ENCODE peak calls at places on chromosome 1, in five cellular contexts. Z is chondrocyte; H is endothelial cell; I is CD8-positive, alpha-beta T cell; N is type B pancreatic cell. W is an unnamed sample.
A peak's percentile ranks its signal among the peaks of the same experiment; 100 is the strongest.

GRCh38 chr1:92310185-92310597 is 11.3 kb downstream of the RPAP2 start:
- DNase-seq in I (no peak), H (no peak), Z (no peak), N (no peak), W (no peak)

GRCh38 chr1:171718216-171718615 is 23.6 kb downstream of the VAMP4 start:
- DNase-seq in H (no peak), Z (no peak), I (no peak), N (no peak), W (no peak)

GRCh38 chr1:244970236-244970652 is 105.9 kb upstream of the HNRNPU start:
- DNase-seq in I (no peak), Z (no peak), N (peak; percentile 87), H (peak; percentile 76), W (no peak)

GRCh38 chr1:85605519-85606413 is 25.2 kb downstream of the CCN1 start:
- DNase-seq in Z (no peak), I (no peak), H (no peak), N (no peak), W (no peak)

GRCh38 chr1:115408489-115409002 is 70.5 kb upstream of the NGF start:
- DNase-seq in N (no peak), Z (no peak), I (no peak), H (no peak), W (no peak)

GRCh38 chr1:76402128-76402527 is 327.6 kb downstream of the ST6GALNAC3 start:
- DNase-seq in I (no peak), H (no peak), N (no peak), Z (no peak), W (no peak)

GRCh38 chr1:69915347-69915746 is 290.0 kb downstream of the LRRC40 start:
- DNase-seq in H (no peak), N (no peak), I (no peak), Z (no peak), W (no peak)

GRCh38 chr1:206907304-206907991 is 10.2 kb downstream of the IL24 start:
- DNase-seq in Z (no peak), I (no peak), N (no peak), H (peak; percentile 64), W (no peak)

GRCh38 chr1:183205196-183205781 is 19.2 kb downstream of the LAMC2 start:
- DNase-seq in I (no peak), Z (no peak), N (no peak), H (no peak), W (no peak)

GRCh38 chr1:63350320-63350719 is 17.1 kb upstream of the ALG6 start:
- DNase-seq in Z (no peak), I (no peak), N (no peak), H (no peak), W (no peak)

GRCh38 chr1:28801461-28801860 is 10.5 kb upstream of the OPRD1 start:
- DNase-seq in N (no peak), I (no peak), Z (no peak), H (no peak), W (no peak)

GRCh38 chr1:181391297-181391905 is 91.9 kb upstream of the CACNA1E start:
- DNase-seq in N (no peak), H (no peak), I (no peak), Z (no peak), W (no peak)

GRCh38 chr1:77170687-77171086 is 48.5 kb downstream of the PIGK start:
- DNase-seq in Z (no peak), N (no peak), I (no peak), H (no peak), W (no peak)

GRCh38 chr1:42056460-42056859 is 96.8 kb upstream of the GUCA2B start:
- DNase-seq in H (no peak), Z (no peak), N (no peak), I (no peak), W (no peak)

GRCh38 chr1:180534199-180534598 is 24.6 kb upstream of the OVAAL start:
- DNase-seq in Z (no peak), I (no peak), H (no peak), N (no peak), W (no peak)

GRCh38 chr1:153538315-153538821 is 2.4 kb downstream of the S100A5 start:
- DNase-seq in Z (no peak), I (no peak), N (no peak), H (no peak), W (no peak)

GRCh38 chr1:226722901-226723639 is 16.0 kb downstream of the ITPKB start:
- DNase-seq in N (no peak), H (no peak), Z (no peak), I (peak; percentile 29), W (no peak)

GRCh38 chr1:30929944-30930525 is 21.5 kb upstream of the SDC3 start:
- DNase-seq in N (no peak), H (no peak), I (no peak), Z (no peak), W (no peak)

GRCh38 chr1:15362737-15363128 is 47.0 kb upstream of the EFHD2 start:
- DNase-seq in N (no peak), I (no peak), H (no peak), Z (no peak), W (no peak)

GRCh38 chr1:167905182-167905581 is 8.8 kb downstream of the ADCY10 start:
- DNase-seq in H (no peak), N (no peak), Z (no peak), I (no peak), W (no peak)

GRCh38 chr1:7070389-7071029 is 285.3 kb downstream of the CAMTA1 start:
- DNase-seq in N (no peak), I (peak; percentile 47), Z (no peak), H (peak; percentile 75), W (no peak)

GRCh38 chr1:158509471-158510161 is 37.6 kb downstream of the OR10R2 start:
- DNase-seq in N (no peak), H (no peak), I (no peak), Z (no peak), W (peak; percentile 25)

GRCh38 chr1:158507511-158507910 is 35.5 kb downstream of the OR10R2 start:
- DNase-seq in Z (no peak), I (no peak), H (no peak), N (no peak), W (no peak)

DNA sequence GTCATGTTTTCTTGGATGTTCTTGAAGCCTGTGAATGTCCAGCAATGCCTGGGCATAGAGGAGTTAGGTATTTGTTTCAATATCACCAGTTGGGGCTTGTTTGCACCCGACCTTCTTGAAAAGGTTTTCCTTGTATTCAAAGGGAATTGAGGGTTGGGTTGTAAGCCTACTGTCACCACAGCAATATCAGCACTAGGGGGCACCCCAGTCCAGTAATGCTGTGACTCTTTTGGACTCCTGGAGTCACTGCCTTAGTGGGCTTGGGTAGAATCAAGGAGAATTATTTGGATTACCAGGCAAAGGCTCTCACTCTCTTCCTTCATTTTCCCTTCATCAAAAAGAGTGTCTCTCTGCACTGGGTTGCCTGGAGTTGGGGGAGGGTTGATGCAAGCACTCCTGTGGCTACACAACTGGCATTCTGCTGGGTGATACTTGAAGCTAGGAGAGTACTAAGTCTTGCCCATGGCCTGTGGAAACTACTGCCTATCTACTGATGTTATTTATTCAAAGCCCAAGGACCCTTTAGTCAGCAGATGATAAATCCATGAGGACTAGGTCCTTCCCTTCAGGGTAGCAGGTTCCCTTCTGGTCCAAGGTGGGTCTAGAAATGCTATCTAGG is 34.5 kb downstream of the OR10R2 start:
- DNase-seq in Z (no peak), H (peak; percentile 74), N (no peak), I (peak; percentile 16), W (no peak)
- TF ChIP-seq CTCF in Z (peak; percentile 59), H (peak; percentile 73), N (peak; percentile 73), I (peak; percentile 24), W (peak; percentile 32)

DNA sequence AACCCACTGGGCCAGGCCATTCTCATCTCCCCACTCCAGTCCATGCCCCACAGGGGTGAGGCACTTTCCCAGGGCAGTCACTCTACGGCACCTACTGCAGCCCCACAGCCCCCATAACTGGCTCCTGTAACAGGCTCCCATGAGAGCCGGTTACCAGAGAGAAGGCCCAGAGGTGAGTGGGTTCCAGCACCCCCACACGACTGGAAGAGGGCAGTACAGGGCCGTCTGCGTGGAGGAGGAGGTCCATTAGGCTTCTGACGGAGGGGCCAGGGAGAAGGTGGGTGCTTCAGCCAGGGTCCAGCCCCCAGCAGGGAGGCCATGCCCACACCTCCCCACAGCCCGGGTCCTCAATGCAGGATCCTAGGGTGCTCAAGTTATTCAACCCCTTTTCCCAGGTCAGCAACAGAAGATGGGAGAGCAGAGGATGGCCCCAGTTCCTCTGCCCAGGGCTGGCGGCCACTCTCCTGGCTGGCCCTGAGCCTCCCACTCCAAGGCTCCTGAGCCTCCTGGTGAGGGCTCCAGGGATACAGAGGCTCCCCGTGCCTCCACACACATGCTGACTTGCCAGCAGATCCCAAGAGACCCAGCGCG is 1.6 kb downstream of the ACAP3 start:
- DNase-seq in I (peak; percentile 28), N (no peak), H (no peak), Z (no peak), W (no peak)
- TF ChIP-seq CTCF in I (no peak), N (peak; percentile 20), H (no peak), Z (peak; percentile 42), W (no peak)

GRCh38 chr1:32411261-32411660 is 17.0 kb upstream of the BSDC1 start:
- DNase-seq in I (no peak), Z (no peak), H (no peak), N (no peak), W (no peak)

GRCh38 chr1:32413507-32414185 is 19.4 kb upstream of the BSDC1 start:
- DNase-seq in H (peak; percentile 10), I (peak; percentile 79), Z (no peak), N (no peak), W (no peak)

DNA sequence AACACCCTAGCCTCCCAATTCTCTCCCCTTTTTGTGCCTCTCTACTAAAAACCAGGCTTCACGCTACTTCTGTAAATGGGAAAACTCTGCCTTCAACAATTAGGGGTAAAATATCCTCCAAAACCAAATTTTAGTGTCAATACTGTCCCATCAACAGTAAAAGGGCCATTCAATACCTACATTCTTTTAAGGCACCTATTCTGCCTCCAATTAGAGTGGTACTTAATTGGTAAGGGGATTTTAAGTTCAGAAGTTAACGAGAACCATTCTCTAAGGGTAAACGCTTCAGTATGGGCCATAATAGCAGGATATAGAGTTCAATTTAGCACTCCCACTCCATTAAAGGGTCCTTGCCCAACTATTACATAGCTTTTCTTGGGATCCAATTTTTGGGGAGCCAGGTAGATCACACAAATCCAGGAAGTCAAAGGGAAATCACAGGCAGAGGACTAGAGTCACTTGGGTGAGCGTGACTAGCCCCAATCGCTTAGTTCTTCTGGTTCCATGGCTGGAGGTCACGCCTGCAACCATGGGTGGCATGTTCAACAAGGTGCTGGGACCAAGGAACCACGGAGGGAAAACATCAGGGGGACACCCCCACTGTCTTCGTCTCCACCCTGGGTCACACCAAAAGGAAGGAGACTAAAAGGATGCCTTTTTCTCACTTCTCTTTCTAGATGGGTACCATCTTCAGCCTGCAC is 20.1 kb upstream of the BSDC1 start:
- DNase-seq in H (no peak), N (no peak), Z (no peak), I (no peak), W (no peak)
- TF ChIP-seq CTCF in H (peak; percentile 47), N (peak; percentile 27), Z (peak; percentile 50), I (peak; percentile 52), W (no peak)

DNA sequence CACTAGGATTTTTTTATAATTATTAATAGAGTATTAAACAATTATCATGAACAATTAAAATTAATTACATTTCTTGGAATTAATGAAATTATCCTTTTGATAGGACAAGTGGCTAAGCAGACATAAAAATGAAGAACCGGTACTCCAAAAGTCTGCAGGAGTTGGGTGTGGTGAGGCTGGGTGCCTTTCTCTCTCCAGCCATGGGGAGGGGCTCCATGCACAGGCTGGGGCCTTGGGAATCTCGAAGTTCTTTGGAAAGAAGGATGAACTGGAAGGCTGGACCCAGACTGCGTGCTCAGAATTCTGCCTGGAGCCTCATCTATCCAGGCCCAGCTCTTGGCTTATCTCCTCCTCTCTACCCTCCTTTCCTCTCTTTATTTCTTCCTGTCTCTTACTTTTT is 94.1 kb downstream of the ACTL8 start:
- DNase-seq in I (no peak), N (no peak), H (no peak), Z (no peak), W (no peak)
- TF ChIP-seq CTCF in I (no peak), N (no peak), H (no peak), Z (peak; percentile 16), W (no peak)

GRCh38 chr1:150281221-150281757 is 1.1 kb upstream of the CIART start:
- DNase-seq in N (no peak), Z (no peak), I (peak; percentile 62), H (peak; percentile 66), W (no peak)
- TF ChIP-seq CTCF in N (peak; percentile 83), Z (peak; percentile 82), I (no peak), H (peak; percentile 50), W (peak; percentile 47)